ENCODE peak calls at places on chromosome 21, in seven cellular contexts. F is thyroid gland, U is fibroblast of the aortic adventitia, L is PC-3, B is tibial artery, I is choroid plexus epithelial cell, G is thoracic aorta. A is an unnamed sample.

GRCh38 chr21:41885341-41886024 is 6.3 kb upstream of the PRDM15 start:
- DNase-seq in F (no peak), B (no peak), G (no peak), L (no peak), I (peak), U (no peak), A (no peak)

GRCh38 chr21:39208624-39209333 is 25.5 kb upstream of the PSMG1 start:
- DNase-seq in F (peak), L (no peak), G (no peak), B (no peak), U (peak), I (peak), A (no peak)

GRCh38 chr21:38925923-38926322 is 120.2 kb downstream of the ETS2 start:
- DNase-seq in F (no peak), L (peak), G (peak), I (peak), B (peak), U (peak), A (peak)

GRCh38 chr21:30612132-30612531 is 1.6 kb downstream of the KRTAP6-1 start:
- DNase-seq in I (no peak), B (no peak), L (no peak), F (no peak), G (no peak), U (no peak), A (no peak)

GRCh38 chr21:25963186-25963585 is 207.4 kb downstream of the APP start:
- DNase-seq in F (no peak), I (peak), B (no peak), L (peak), U (peak), G (no peak), A (no peak)

GRCh38 chr21:15749868-15750174 is 20.0 kb downstream of the USP25 start:
- DNase-seq in G (no peak), L (no peak), B (no peak), F (no peak), U (peak), I (peak), A (no peak)

GRCh38 chr21:41326414-41327080 is 9.9 kb downstream of the FAM3B start:
- DNase-seq in L (no peak), U (no peak), B (no peak), I (no peak), F (no peak), G (no peak), A (no peak)

GRCh38 chr21:35599164-35599563 is 461.2 kb downstream of the SETD4 start:
- DNase-seq in F (no peak), G (no peak), U (no peak), B (no peak), I (no peak), L (no peak), A (no peak)

GRCh38 chr21:14880922-14881321 is 183.9 kb downstream of the NRIP1 start:
- DNase-seq in L (peak), I (peak), B (no peak), G (no peak), U (peak), F (no peak), A (peak)

GRCh38 chr21:38140192-38140905 is 116.4 kb upstream of the KCNJ15 start:
- DNase-seq in B (peak), U (peak), F (peak), L (peak), I (peak), G (no peak), A (peak)

GRCh38 chr21:43786423-43787179 is 2.8 kb upstream of the RRP1 start:
- DNase-seq in F (no peak), L (no peak), B (no peak), G (no peak), I (no peak), U (no peak), A (no peak)

GRCh38 chr21:42617476-42617875 is 35.9 kb upstream of the PDE9A start:
- DNase-seq in B (no peak), I (no peak), G (no peak), U (no peak), L (no peak), F (no peak), A (no peak)

GRCh38 chr21:35438643-35439404 is 389.7 kb upstream of the RUNX1 start:
- DNase-seq in G (no peak), L (no peak), B (no peak), I (peak), F (no peak), U (peak), A (no peak)

GRCh38 chr21:43291347-43291950 is 122.6 kb downstream of the CRYAA start:
- DNase-seq in L (no peak), F (no peak), U (no peak), I (no peak), B (no peak), G (no peak), A (no peak)

GRCh38 chr21:35926003-35926541 is 134.3 kb downstream of the SETD4 start:
- DNase-seq in L (no peak), G (no peak), U (no peak), F (no peak), I (no peak), B (no peak), A (no peak)

GRCh38 chr21:29403922-29404538 is 105.3 kb downstream of the BACH1 start:
- DNase-seq in L (no peak), F (no peak), U (peak), G (no peak), I (no peak), B (no peak), A (peak)

GRCh38 chr21:44084496-44085241 is 22.5 kb upstream of the PWP2 start:
- DNase-seq in F (no peak), L (no peak), I (no peak), G (no peak), B (no peak), U (no peak), A (no peak)

GRCh38 chr21:39030127-39030884 is 152.9 kb downstream of the PSMG1 start:
- DNase-seq in G (no peak), U (no peak), L (peak), B (no peak), F (peak), I (no peak), A (no peak)

GRCh38 chr21:40850071-40850470 is 3.1 kb upstream of the DSCAM start:
- DNase-seq in B (no peak), I (no peak), G (no peak), U (no peak), F (no peak), L (no peak), A (no peak)

GRCh38 chr21:42790520-42790919 is 88.8 kb downstream of the WDR4 start:
- DNase-seq in U (no peak), I (no peak), F (no peak), G (no peak), B (no peak), L (no peak), A (no peak)

GRCh38 chr21:32340863-32341848 is 42.5 kb downstream of the MRAP start:
- DNase-seq in F (no peak), B (no peak), L (no peak), U (no peak), G (no peak), I (no peak), A (no peak)

GRCh38 chr21:42513151-42513984 is at the start of gene SLC37A1:
- DNase-seq in B (peak), I (no peak), G (no peak), U (no peak), L (peak), F (no peak), A (no peak)

GRCh38 chr21:38472709-38473108 is 25.6 kb downstream of the ERG start:
- DNase-seq in I (peak), B (no peak), L (no peak), U (no peak), G (no peak), F (no peak), A (no peak)

GRCh38 chr21:35084869-35085268 is 35.8 kb upstream of the RUNX1 start:
- DNase-seq in G (no peak), F (no peak), U (peak), B (no peak), L (peak), I (peak), A (peak)

GRCh38 chr21:28018741-28019669 is 973.7 kb downstream of the LTN1 start:
- DNase-seq in I (peak), F (peak), U (no peak), G (no peak), L (peak), B (no peak), A (no peak)
- H3K4me3 ChIP-seq in I (no peak), F (no peak), U (no peak), G (no peak), L (no peak), B (no peak), A (no peak)

DNA sequence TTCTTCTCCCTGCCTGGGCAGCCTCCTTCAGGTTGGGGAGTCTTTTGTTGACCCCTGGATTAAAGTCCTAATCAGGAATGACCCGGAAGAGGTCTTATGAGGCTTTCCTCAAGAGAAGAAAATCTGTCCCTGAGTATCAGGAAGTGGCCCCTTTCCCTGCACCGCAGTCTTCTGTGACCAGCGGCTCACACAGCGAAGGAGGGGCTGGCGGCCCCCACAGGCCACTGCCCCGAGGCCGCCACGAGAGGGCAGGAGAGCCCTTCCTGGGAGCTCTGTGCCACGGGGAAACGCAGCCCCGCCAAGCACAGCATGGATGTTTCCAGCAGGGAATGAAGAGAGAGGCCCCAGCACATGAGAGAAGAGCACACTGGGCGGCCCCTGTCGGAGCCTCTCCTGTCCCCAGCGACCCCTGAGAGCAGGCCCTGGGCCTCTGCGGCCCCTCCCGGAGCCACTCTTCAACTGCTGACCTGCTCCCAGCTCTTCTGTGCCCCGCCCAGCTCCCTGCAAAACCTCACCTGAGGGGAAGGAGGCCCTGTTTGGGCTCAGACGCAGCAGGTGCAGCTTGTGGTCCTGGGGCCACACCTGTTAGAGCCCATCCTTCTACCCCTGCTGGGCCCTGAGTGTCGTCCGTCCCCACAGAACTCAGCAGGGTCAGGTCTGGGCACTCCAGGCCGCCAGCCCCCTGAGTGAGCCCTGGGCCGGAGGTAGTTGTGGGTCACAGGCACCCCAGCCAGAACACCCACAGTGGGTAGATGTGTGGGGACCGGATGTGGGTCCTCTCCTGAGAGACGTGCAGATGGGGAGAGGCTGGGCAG is 4.9 kb upstream of the POFUT2 start:
- DNase-seq in F (peak), I (peak), B (peak), L (peak), G (peak), U (peak), A (peak)
- TF ChIP-seq CTCF in F (peak), I (peak), B (peak), L (peak), G (peak), U (peak), A (peak)

GRCh38 chr21:45385549-45386050 is 19.4 kb upstream of the COL18A1 start:
- DNase-seq in L (no peak), I (no peak), B (peak), U (no peak), G (no peak), F (no peak), A (peak)

GRCh38 chr21:45387506-45387905 is 17.5 kb upstream of the COL18A1 start:
- DNase-seq in G (no peak), L (no peak), U (no peak), F (no peak), I (no peak), B (no peak), A (no peak)

GRCh38 chr21:45386336-45386727 is 18.6 kb upstream of the COL18A1 start:
- DNase-seq in U (no peak), L (peak), B (peak), G (no peak), F (peak), I (no peak), A (no peak)

GRCh38 chr21:45388011-45388521 is 16.9 kb upstream of the COL18A1 start:
- DNase-seq in U (no peak), G (no peak), I (no peak), B (peak), F (no peak), L (no peak), A (no peak)

DNA sequence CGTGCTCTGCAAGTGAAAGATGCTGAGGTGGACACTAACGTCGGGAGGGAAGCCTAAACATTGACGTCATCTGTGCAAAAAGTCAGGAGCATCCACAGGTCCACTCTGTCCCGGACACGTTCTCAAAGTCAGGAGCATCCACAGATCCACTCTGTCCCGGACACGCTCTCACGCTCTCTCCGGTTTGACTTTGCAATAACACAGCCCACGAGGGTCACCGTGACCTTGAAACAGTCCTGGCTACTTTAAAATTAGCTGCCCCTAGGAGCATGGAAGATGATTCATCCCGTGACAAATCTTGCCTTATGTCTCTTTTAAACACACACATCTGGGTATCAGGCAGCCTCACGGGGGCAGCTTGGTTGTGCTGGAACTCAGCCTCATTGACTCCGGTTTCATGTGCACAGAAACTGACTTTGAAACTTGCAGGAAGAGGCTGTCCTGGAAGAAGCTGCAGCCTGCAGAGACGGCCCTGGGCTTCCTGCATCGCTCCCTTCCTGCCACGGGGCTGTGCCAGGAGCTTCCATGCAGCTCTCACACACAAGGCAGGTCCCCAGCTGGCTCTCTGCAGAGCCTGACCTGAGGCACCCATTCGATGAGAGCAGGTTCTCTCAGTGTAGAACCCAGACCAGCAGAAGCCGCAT is 18.1 kb upstream of the COL18A1 start:
- DNase-seq in F (no peak), B (peak), U (peak), I (peak), L (peak), G (no peak), A (peak)
- H3K4me3 ChIP-seq in F (no peak), B (no peak), U (no peak), I (no peak), L (no peak), G (peak), A (no peak)

GRCh38 chr21:37060296-37060695 is 12.6 kb downstream of the PIGP start:
- DNase-seq in F (no peak), B (peak), L (peak), G (no peak), U (peak), I (peak), A (peak)
- TF ChIP-seq CTCF in F (no peak), B (no peak), L (peak), G (no peak), U (peak), I (peak), A (peak)

GRCh38 chr21:33975548-33976081 is 60.0 kb upstream of the ATP5PO start:
- DNase-seq in G (no peak), U (peak), L (peak), B (no peak), F (no peak), I (no peak), A (peak)
- H3K4me3 ChIP-seq in G (no peak), U (no peak), L (peak), B (no peak), F (no peak), I (no peak), A (no peak)